ENCODE peak calls at places on chromosomes 5 and 9, in five cellular contexts. E, Z, K, A and M are unnamed samples.

GRCh38 chr5:149141224-149141956 is at the start of gene ABLIM3:
- DNase-seq in E (peak; percentile 43), Z (no peak), K (no peak), A (peak; percentile 96), M (peak; percentile 60)

GRCh38 chr9:89629096-89629976 is 24.5 kb downstream of the GADD45G start:
- DNase-seq in E (no peak), Z (no peak), K (no peak), A (no peak), M (no peak)

GRCh38 chr5:142740474-142740873 is 29.7 kb upstream of the ARHGAP26 start:
- DNase-seq in E (no peak), Z (peak; percentile 88), K (no peak), A (no peak), M (no peak)

GRCh38 chr5:168793844-168794837 is 215.0 kb upstream of the PANK3 start:
- DNase-seq in E (no peak), Z (peak; percentile 33), K (no peak), A (no peak), M (no peak)

GRCh38 chr9:18568969-18569368 is 95.0 kb downstream of the ADAMTSL1 start:
- DNase-seq in E (no peak), Z (no peak), K (no peak), A (no peak), M (no peak)

GRCh38 chr9:36056896-36057295 is 20.2 kb downstream of the RECK start:
- DNase-seq in E (no peak), Z (no peak), K (no peak), A (no peak), M (no peak)

GRCh38 chr5:59722875-59723274 is 170.7 kb downstream of the PDE4D start:
- DNase-seq in E (no peak), Z (no peak), K (no peak), A (no peak), M (no peak)

GRCh38 chr9:128250839-128251558 is 24.8 kb downstream of the GOLGA2 start:
- DNase-seq in E (no peak), Z (no peak), K (no peak), A (no peak), M (no peak)

GRCh38 chr9:129481824-129482511 is 138.9 kb downstream of the C9orf50 start:
- DNase-seq in E (no peak), Z (no peak), K (no peak), A (peak; percentile 87), M (no peak)

GRCh38 chr5:149776376-149777305 is 46.5 kb downstream of the PPARGC1B start:
- DNase-seq in E (no peak), Z (no peak), K (no peak), A (no peak), M (peak; percentile 77)

GRCh38 chr5:134018154-134018985 is 13.6 kb upstream of the VDAC1 start:
- DNase-seq in E (no peak), Z (peak; percentile 91), K (no peak), A (no peak), M (peak; percentile 90)

DNA sequence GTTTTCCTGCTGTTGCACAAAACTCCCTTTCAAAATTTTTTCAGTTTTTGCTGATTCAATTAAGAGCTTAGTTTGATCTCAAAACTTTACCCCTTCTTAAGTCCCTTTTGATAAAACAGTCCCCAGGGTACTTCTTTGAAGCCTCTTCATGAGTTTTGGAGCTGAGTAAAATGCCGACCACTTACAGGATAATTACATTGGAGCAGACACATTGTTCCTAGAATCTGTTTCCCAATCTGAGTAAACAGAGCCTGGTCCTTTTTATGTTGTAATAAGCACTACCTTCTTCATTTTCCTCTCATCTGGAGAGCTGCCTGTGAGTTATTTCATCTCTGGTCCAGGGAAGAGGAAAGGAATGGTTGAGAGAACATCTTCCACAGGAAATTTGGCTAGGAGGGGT is 26.4 kb upstream of the GALNT10 start:
- DNase-seq in E (no peak), Z (no peak), K (no peak), A (no peak), M (no peak)
- H3K4me3 ChIP-seq in E (no peak overlapping the region), Z (no peak overlapping the region), K (no peak overlapping the region), A (no peak overlapping the region), M (no peak overlapping the region)

DNA sequence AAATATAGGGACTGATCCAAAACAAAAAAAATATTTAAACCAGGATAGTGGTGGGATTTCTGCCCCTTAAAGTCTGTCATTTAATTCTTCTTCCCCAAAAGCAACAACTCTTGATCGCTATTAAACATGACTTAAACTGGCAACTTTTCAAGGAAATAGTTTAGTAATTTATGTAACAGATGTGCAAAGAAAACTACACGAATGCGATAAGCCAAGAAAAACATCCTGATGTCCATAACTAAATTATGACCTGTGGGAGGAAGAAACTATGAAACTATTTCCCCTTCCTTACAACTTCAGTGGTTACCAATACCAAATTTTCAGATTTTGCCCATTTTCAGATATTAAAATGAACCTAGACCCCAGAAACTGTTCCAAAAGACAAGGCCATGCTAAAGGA is 31.5 kb downstream of the CLINT1 start:
- DNase-seq in E (no peak), Z (no peak), K (no peak), A (no peak), M (no peak)
- H3K4me1 ChIP-seq in E (no peaks in the 10 kb centered on the region), Z (peaks cover 8% of the 10 kb centered on the region), K (peaks cover 2% of the 10 kb centered on the region), A (peaks cover 33% of the 10 kb centered on the region), M (peaks cover 23% of the 10 kb centered on the region)

DNA sequence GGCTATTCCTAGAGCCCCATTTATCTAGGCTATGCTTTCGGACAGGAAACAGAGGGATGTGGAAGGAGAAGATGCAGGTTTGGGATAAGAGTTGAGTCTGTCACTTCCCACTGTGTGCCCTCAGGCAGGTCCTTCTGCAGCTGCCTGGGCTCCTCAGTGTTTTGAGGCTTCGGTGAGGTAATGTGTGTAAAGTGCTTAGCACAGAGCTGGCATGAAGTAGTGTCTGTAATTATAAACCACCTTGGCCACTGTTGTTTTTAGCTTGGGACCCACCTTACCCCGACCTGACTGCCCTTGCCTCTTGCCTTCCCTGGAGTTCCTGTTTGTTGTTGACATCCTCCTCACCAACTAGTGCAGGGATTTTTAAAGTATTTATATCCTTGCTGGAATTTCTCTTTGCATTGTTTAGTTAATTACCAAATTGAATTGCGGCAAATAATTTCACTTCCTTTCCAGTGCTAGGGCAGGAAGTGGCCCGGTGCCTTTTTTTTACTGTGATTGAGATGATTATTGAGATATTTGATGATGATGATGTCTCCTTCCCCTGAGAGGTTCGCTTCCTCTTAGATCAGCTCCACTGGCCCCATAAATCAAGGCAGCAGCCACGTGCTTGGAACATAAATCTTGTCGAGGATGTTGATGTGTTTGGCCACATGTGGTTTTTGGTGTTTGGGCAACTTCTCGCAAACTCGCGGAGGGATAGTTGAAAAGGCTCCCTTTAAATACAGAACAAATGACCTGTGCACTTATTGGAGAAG is 38.2 kb upstream of the DAB2IP start:
- DNase-seq in E (no peak), Z (no peak), K (no peak), A (no peak), M (no peak)
- TF ChIP-seq POLR2AphosphoS5 in E (no peak), Z (no peak), K (no peak), A (no peak), M (no peak)

DNA sequence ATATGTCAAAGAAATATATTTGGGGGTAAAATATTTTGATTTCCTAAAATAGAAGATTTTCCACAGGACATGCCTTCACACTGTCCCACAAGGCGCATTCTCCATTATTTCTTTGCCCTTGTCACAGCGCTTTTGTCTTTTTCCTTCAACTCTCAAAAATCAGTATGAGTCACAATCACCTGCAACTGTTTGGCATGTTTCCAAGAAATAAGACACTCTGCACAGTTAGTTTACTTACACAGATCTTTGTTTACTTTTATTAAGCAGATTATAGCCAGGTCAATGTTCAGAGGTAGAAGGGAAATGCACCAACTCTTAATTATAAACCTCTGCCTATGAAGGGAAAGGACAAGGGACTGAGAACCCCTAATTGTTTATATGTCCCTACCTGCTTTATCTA is 9.5 kb downstream of the CEMIP2 start:
- DNase-seq in E (no peak), Z (peak; percentile 96), K (peak; percentile 54), A (no peak), M (no peak)
- H3K4me3 ChIP-seq in E (no peak overlapping the region), Z (peak overlapping the region; percentile 26), K (no peak overlapping the region), A (peak overlapping the region; percentile 17), M (no peak overlapping the region)

DNA sequence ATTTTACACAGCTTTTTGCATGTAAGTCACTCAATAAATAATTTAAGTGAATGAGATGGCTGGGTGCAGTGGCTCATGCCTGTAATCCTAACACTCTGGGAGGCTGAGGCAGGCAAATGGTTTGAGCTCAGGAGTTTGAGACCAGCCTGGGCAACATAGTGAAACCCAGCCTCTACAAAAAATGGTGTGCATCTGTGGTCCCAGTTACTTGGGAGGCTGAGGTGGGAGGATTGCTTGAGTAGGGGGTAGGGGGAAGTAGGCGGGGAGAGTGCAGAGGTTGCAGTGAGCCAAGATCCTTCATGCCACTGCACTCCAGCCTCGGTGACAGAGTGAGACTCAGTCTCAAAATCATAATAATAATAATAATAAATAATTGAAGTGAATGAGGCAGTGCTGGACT is 10.2 kb downstream of the KLF9 start:
- DNase-seq in E (peak; percentile 15), Z (no peak), K (no peak), A (no peak), M (no peak)
- H3K4me1 ChIP-seq in E (no peaks in the 10 kb centered on the region), Z (peaks cover 37% of the 10 kb centered on the region), K (peaks cover 2% of the 10 kb centered on the region), A (peaks cover 92% of the 10 kb centered on the region), M (peaks cover 52% of the 10 kb centered on the region)

GRCh38 chr5:81750308-81751008 is 439 bp downstream of the SSBP2 start:
- DNase-seq in E (no peak), Z (no peak), K (no peak), A (peak; percentile 92), M (peak; percentile 32)
- TF ChIP-seq POLR2AphosphoS5 in E (no peak), Z (no peak), K (no peak), A (no peak), M (no peak)

GRCh38 chr5:34587355-34588241 is 68.5 kb upstream of the RAI14 start:
- DNase-seq in E (no peak), Z (peak; percentile 57), K (no peak), A (no peak), M (no peak)
- H3K4me3 ChIP-seq in E (no peak overlapping the region), Z (no peak overlapping the region), K (no peak overlapping the region), A (no peak overlapping the region), M (no peak overlapping the region)

DNA sequence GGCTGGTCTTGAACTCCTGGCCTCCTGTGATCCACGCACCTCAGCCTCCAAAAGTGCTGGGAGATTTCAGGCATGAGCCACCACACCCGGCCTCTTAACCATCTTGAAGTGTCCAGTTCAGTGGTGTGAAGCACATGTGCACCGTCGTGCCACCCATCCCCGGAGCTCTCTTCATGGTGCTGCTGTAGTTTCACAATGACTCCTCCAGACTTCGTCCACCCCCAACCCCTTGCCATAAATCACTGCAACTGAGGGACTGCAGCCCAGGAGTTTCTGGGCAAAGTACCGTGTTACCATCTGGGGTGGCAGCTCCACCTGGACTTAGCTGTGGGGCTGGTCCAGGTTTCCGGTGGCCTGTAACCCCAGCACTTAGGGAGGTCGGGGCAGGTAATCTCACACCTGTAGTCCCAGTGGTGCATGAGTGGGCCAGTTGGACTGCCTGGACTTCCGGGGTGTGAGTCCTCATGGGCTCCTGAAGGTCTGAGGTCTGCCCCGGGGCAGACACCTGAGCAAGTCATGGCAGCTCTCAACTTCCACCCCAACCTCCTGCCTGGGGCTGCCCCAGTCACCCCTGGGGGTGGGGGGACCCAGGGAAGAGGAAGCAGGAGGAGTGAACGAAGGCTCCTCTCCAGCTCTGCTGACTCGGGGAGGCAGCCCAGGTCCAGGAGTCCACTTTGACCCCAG is 6.6 kb upstream of the N4BP3 start:
- DNase-seq in E (no peak), Z (no peak), K (no peak), A (no peak), M (no peak)
- H3K4me1 ChIP-seq in E (no peaks in the 10 kb centered on the region), Z (no peaks in the 10 kb centered on the region), K (peaks cover 7% of the 10 kb centered on the region), A (peaks cover 28% of the 10 kb centered on the region), M (peaks cover 7% of the 10 kb centered on the region)